ENCODE peak calls at places on chromosomes 3 and 15, in eight cellular contexts. U is left ventricle myocardium inferior; K is astrocyte; M is cardiac fibroblast; N is CD8-positive, alpha-beta T cell; O is MM.1S; T is fibroblast of pulmonary artery; J is cardiac muscle cell. C is an unnamed sample.

GRCh38 chr3:27616031-27616430 is 106.1 kb downstream of the EOMES start:
- DNase-seq in N (no peak), K (no peak), M (no peak), T (no peak), O (no peak), J (no peak), U (no peak), C (no peak)

GRCh38 chr3:31011383-31011782 is 116.9 kb upstream of the GADL1 start:
- DNase-seq in O (no peak), M (no peak), N (no peak), J (no peak), T (no peak), U (no peak), K (no peak), C (no peak)

GRCh38 chr3:138850151-138850550 is 15.4 kb upstream of the PIK3CB start:
- DNase-seq in O (no peak), T (peak; percentile 47), U (peak; percentile 29), K (peak; percentile 30), J (peak; percentile 48), M (peak; percentile 21), N (no peak), C (peak; percentile 16)

GRCh38 chr3:54222318-54222717 is 100.0 kb downstream of the CACNA2D3 start:
- DNase-seq in J (no peak), M (no peak), N (no peak), U (no peak), T (no peak), O (no peak), K (no peak), C (no peak)

GRCh38 chr3:122468896-122469533 is 45.7 kb downstream of the KPNA1 start:
- DNase-seq in O (no peak), U (no peak), T (no peak), M (no peak), K (no peak), J (no peak), N (no peak), C (no peak)

GRCh38 chr3:11306815-11307589 is 34.8 kb downstream of the ATG7 start:
- DNase-seq in T (peak; percentile 58), J (peak; percentile 26), M (peak; percentile 29), N (no peak), O (peak; percentile 82), K (peak; percentile 68), U (no peak), C (no peak)

GRCh38 chr15:71219101-71219500 is 103.8 kb downstream of the THSD4 start:
- DNase-seq in O (no peak), M (no peak), N (no peak), K (no peak), U (no peak), J (no peak), T (no peak), C (peak; percentile 59)

GRCh38 chr3:62188547-62189375 is 184.6 kb downstream of the FEZF2 start:
- DNase-seq in M (peak; percentile 85), N (peak; percentile 43), J (peak; percentile 82), O (peak; percentile 71), T (peak; percentile 86), U (peak; percentile 77), K (peak; percentile 31), C (peak; percentile 80)

GRCh38 chr15:90037510-90037860 is 36.4 kb downstream of the ZNF710 start:
- DNase-seq in M (peak; percentile 77), J (no peak), N (no peak), K (peak; percentile 58), O (no peak), U (no peak), T (peak; percentile 61), C (peak; percentile 58)

GRCh38 chr15:87863152-87863551 is 393.4 kb downstream of the NTRK3 start:
- DNase-seq in N (no peak), J (peak; percentile 75), M (peak; percentile 17), U (no peak), T (peak; percentile 38), O (no peak), K (no peak), C (no peak)

GRCh38 chr3:151537751-151538150 is 76.9 kb upstream of the IGSF10 start:
- DNase-seq in U (no peak), K (peak; percentile 55), N (no peak), J (no peak), O (no peak), T (no peak), M (peak; percentile 29), C (peak; percentile 39)

GRCh38 chr3:30852833-30853232 is 41.6 kb downstream of the GADL1 start:
- DNase-seq in T (no peak), M (no peak), J (peak; percentile 38), N (no peak), O (no peak), K (no peak), U (no peak), C (no peak)

GRCh38 chr3:188931531-188931930 is 240.2 kb upstream of the TPRG1 start:
- DNase-seq in O (no peak), T (no peak), K (no peak), U (no peak), M (no peak), J (no peak), N (no peak), C (no peak)

GRCh38 chr15:32829441-32829840 is 111.6 kb downstream of the GREM1 start:
- DNase-seq in J (no peak), U (no peak), K (no peak), T (no peak), N (no peak), O (no peak), M (peak; percentile 36), C (no peak)

GRCh38 chr15:81292516-81293001 is 31.4 kb downstream of the STARD5 start:
- DNase-seq in O (no peak), K (no peak), J (no peak), N (no peak), T (no peak), M (no peak), U (no peak), C (no peak)

GRCh38 chr3:135981701-135982403 is 16.3 kb downstream of the PPP2R3A start:
- DNase-seq in N (no peak), O (no peak), M (no peak), J (no peak), T (no peak), U (no peak), K (no peak), C (peak; percentile 85)

GRCh38 chr3:48847053-48847585 is 555 bp downstream of the PRKAR2A start:
- DNase-seq in K (peak; percentile 70), O (peak; percentile 54), T (peak; percentile 79), U (peak; percentile 87), J (peak; percentile 83), N (peak; percentile 32), M (peak; percentile 80), C (peak; percentile 75)

GRCh38 chr3:15936347-15936746 is 138.6 kb upstream of the ANKRD28 start:
- DNase-seq in K (no peak), U (no peak), M (no peak), O (no peak), N (no peak), J (no peak), T (no peak), C (peak; percentile 80)

GRCh38 chr15:48802867-48803266 is 8.0 kb downstream of the CEP152 start:
- DNase-seq in U (no peak), T (peak; percentile 84), O (no peak), M (peak; percentile 93), K (peak; percentile 97), N (no peak), J (no peak), C (peak; percentile 96)

GRCh38 chr3:5563537-5564277 is 376.2 kb downstream of the EDEM1 start:
- DNase-seq in T (no peak), J (no peak), N (no peak), K (no peak), O (no peak), U (no peak), M (no peak), C (no peak)

GRCh38 chr3:37861540-37862051 is at the start of gene CTDSPL:
- DNase-seq in K (peak; percentile 16), M (peak; percentile 41), T (peak; percentile 50), O (peak; percentile 25), J (peak; percentile 76), U (peak; percentile 56), N (no peak), C (peak; percentile 42)
- TF ChIP-seq CTCF in K (no peak), M (no peak), T (no peak), O (no peak), J (no peak), U (no peak), N (no peak), C (no peak)

GRCh38 chr3:111676177-111677021 is 81.3 kb upstream of the ZBED2 start:
- DNase-seq in N (no peak), M (peak; percentile 75), T (peak; percentile 77), J (no peak), U (no peak), O (peak; percentile 31), K (peak; percentile 75), C (peak; percentile 12)
- H3K4me3 ChIP-seq in N (peak overlapping the region; percentile 66), M (no peak overlapping the region), T (no peak overlapping the region), J (no peak overlapping the region), U (no peak overlapping the region), O (peak overlapping the region; percentile 88), K (peak overlapping the region; percentile 69), C (no peak overlapping the region)

GRCh38 chr3:130933801-130934345 is 40.0 kb downstream of the ATP2C1 start:
- DNase-seq in J (no peak), M (no peak), N (no peak), O (no peak), K (peak; percentile 73), T (peak; percentile 18), U (no peak), C (no peak)
- TF ChIP-seq CTCF in J (no peak), M (no peak), N (no peak), O (no peak), K (no peak), T (no peak), U (no peak), C (no peak)

GRCh38 chr15:67884009-67884408 is 44.2 kb upstream of the RNU6-1 start:
- DNase-seq in N (no peak), U (no peak), O (no peak), K (no peak), T (no peak), M (no peak), J (no peak), C (no peak)
- H3K4me3 ChIP-seq in N (peak overlapping the region; percentile 48), U (peak overlapping the region; percentile 70), O (no peak overlapping the region), K (peak overlapping the region; percentile 43), T (no peak overlapping the region), M (no peak overlapping the region), J (no peak overlapping the region), C (peak overlapping the region; percentile 45)

C was measured in fibroblast of mammary gland.